ENCODE peak calls at places on chromosomes 7 and 10, in ten cellular contexts. One of them, this sample, is unnamed.

GRCh38 chr10:101588879-101589278 is 758 bp downstream of the DPCD start:
- DNase-seq in H1: no peak
- DNase-seq in GM23338: no peak
- DNase-seq in PC-9: peak
- DNase-seq in fibroblast of lung: peak
- DNase-seq in HCT116: peak
- DNase-seq in keratinocyte: no peak
- DNase-seq in K562: peak
- DNase-seq in mammary epithelial cell: peak
- DNase-seq in PC-3: no peak
- DNase-seq in this sample: peak

GRCh38 chr7:1864126-1864940 is 194.3 kb downstream of the ELFN1 start:
- DNase-seq in H1: no peak
- DNase-seq in GM23338: no peak
- DNase-seq in PC-9: no peak
- DNase-seq in fibroblast of lung: no peak
- DNase-seq in HCT116: no peak
- DNase-seq in keratinocyte: no peak
- DNase-seq in K562: no peak
- DNase-seq in mammary epithelial cell: no peak
- DNase-seq in PC-3: no peak
- DNase-seq in this sample: no peak

GRCh38 chr10:63549810-63550209 is 28.6 kb downstream of the REEP3 start:
- DNase-seq in H1: no peak
- DNase-seq in GM23338: no peak
- DNase-seq in PC-9: no peak
- DNase-seq in fibroblast of lung: no peak
- DNase-seq in HCT116: no peak
- DNase-seq in keratinocyte: no peak
- DNase-seq in K562: no peak
- DNase-seq in mammary epithelial cell: no peak
- DNase-seq in PC-3: no peak
- DNase-seq in this sample: no peak

GRCh38 chr7:44072364-44073231 is 7.2 kb upstream of the PGAM2 start:
- DNase-seq in H1: peak
- DNase-seq in GM23338: peak
- DNase-seq in PC-9: peak
- DNase-seq in fibroblast of lung: peak
- DNase-seq in HCT116: peak
- DNase-seq in keratinocyte: peak
- DNase-seq in K562: peak
- DNase-seq in mammary epithelial cell: peak
- DNase-seq in PC-3: peak
- DNase-seq in this sample: peak

GRCh38 chr10:130873636-130874035 is 437.9 kb downstream of the TCERG1L start:
- DNase-seq in H1: no peak
- DNase-seq in GM23338: no peak
- DNase-seq in PC-9: no peak
- DNase-seq in fibroblast of lung: no peak
- DNase-seq in HCT116: no peak
- DNase-seq in keratinocyte: no peak
- DNase-seq in K562: no peak
- DNase-seq in mammary epithelial cell: no peak
- DNase-seq in PC-3: no peak
- DNase-seq in this sample: no peak

GRCh38 chr10:86341361-86341811 is 25.2 kb downstream of the GRID1 start:
- DNase-seq in H1: no peak
- DNase-seq in GM23338: peak
- DNase-seq in PC-9: no peak
- DNase-seq in fibroblast of lung: no peak
- DNase-seq in HCT116: no peak
- DNase-seq in keratinocyte: no peak
- DNase-seq in K562: no peak
- DNase-seq in mammary epithelial cell: peak
- DNase-seq in PC-3: no peak
- DNase-seq in this sample: no peak

GRCh38 chr10:70918851-70919530 is 30.6 kb upstream of the PCBD1 start:
- DNase-seq in H1: no peak
- DNase-seq in GM23338: no peak
- DNase-seq in PC-9: no peak
- DNase-seq in fibroblast of lung: no peak
- DNase-seq in HCT116: no peak
- DNase-seq in keratinocyte: no peak
- DNase-seq in K562: peak
- DNase-seq in mammary epithelial cell: no peak
- DNase-seq in PC-3: no peak
- DNase-seq in this sample: no peak

GRCh38 chr7:157627646-157628045 is 290.8 kb downstream of the DNAJB6 start:
- DNase-seq in H1: no peak
- DNase-seq in GM23338: no peak
- DNase-seq in PC-9: no peak
- DNase-seq in fibroblast of lung: no peak
- DNase-seq in HCT116: no peak
- DNase-seq in keratinocyte: no peak
- DNase-seq in K562: no peak
- DNase-seq in mammary epithelial cell: no peak
- DNase-seq in PC-3: no peak
- DNase-seq in this sample: peak

GRCh38 chr10:3852147-3852904 is 67.3 kb upstream of the KLF6 start:
- DNase-seq in H1: no peak
- DNase-seq in GM23338: peak
- DNase-seq in PC-9: peak
- DNase-seq in fibroblast of lung: peak
- DNase-seq in HCT116: peak
- DNase-seq in keratinocyte: peak
- DNase-seq in K562: peak
- DNase-seq in mammary epithelial cell: peak
- DNase-seq in PC-3: peak
- DNase-seq in this sample: peak

GRCh38 chr7:99551329-99551728 is 585 bp downstream of the FAM200A start:
- DNase-seq in H1: no peak
- DNase-seq in GM23338: peak
- DNase-seq in PC-9: no peak
- DNase-seq in fibroblast of lung: no peak
- DNase-seq in HCT116: no peak
- DNase-seq in keratinocyte: no peak
- DNase-seq in K562: no peak
- DNase-seq in mammary epithelial cell: no peak
- DNase-seq in PC-3: no peak
- DNase-seq in this sample: no peak

GRCh38 chr7:42832672-42833071 is 79.2 kb downstream of the C7orf25 start:
- DNase-seq in H1: no peak
- DNase-seq in GM23338: no peak
- DNase-seq in PC-9: no peak
- DNase-seq in fibroblast of lung: no peak
- DNase-seq in HCT116: no peak
- DNase-seq in keratinocyte: no peak
- DNase-seq in K562: no peak
- DNase-seq in mammary epithelial cell: no peak
- DNase-seq in PC-3: peak
- DNase-seq in this sample: no peak

GRCh38 chr7:332646-333398 is 42.9 kb downstream of the FOXL3 start:
- DNase-seq in H1: peak
- DNase-seq in GM23338: peak
- DNase-seq in PC-9: no peak
- DNase-seq in fibroblast of lung: peak
- DNase-seq in HCT116: peak
- DNase-seq in keratinocyte: no peak
- DNase-seq in K562: peak
- DNase-seq in mammary epithelial cell: peak
- DNase-seq in PC-3: peak
- DNase-seq in this sample: no peak

GRCh38 chr7:101195884-101196283 is 5.0 kb downstream of the MOGAT3 start:
- DNase-seq in H1: no peak
- DNase-seq in GM23338: no peak
- DNase-seq in PC-9: no peak
- DNase-seq in fibroblast of lung: no peak
- DNase-seq in HCT116: no peak
- DNase-seq in keratinocyte: no peak
- DNase-seq in K562: no peak
- DNase-seq in mammary epithelial cell: no peak
- DNase-seq in PC-3: no peak
- DNase-seq in this sample: no peak

GRCh38 chr7:70037171-70037933 is 439.1 kb downstream of the AUTS2 start:
- DNase-seq in H1: no peak
- DNase-seq in GM23338: no peak
- DNase-seq in PC-9: no peak
- DNase-seq in fibroblast of lung: peak
- DNase-seq in HCT116: no peak
- DNase-seq in keratinocyte: no peak
- DNase-seq in K562: no peak
- DNase-seq in mammary epithelial cell: no peak
- DNase-seq in PC-3: no peak
- DNase-seq in this sample: no peak

DNA sequence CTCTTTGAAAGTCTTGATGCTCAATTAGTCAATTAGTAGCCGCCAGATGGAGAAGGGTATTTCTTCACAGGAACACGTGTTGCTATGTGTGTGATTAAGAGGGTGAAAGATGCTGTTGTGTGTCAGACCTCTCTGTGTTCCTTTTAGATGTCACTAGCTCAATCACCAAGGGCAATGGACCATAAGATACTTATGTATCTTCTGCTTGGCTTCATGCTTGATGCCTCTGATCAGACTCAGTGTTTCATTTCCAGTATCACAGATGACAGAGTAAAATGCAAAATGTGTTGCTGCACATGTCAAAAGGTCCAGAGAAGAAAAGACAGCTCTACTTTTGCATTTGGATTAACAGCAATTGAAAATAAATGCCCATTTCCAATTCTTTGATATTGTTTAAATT is 865.9 kb downstream of the CNTNAP2 start:
- DNase-seq in H1: no peak
- DNase-seq in GM23338: no peak
- DNase-seq in PC-9: no peak
- DNase-seq in fibroblast of lung: no peak
- DNase-seq in HCT116: no peak
- DNase-seq in keratinocyte: no peak
- DNase-seq in K562: no peak
- DNase-seq in mammary epithelial cell: no peak
- DNase-seq in PC-3: no peak
- DNase-seq in this sample: no peak
- H2AFZ ChIP-seq in H1: no peak
- H2AFZ ChIP-seq in GM23338: no peak
- H2AFZ ChIP-seq in PC-9: no peak
- H2AFZ ChIP-seq in fibroblast of lung: no peak
- H2AFZ ChIP-seq in HCT116: no peak
- H2AFZ ChIP-seq in keratinocyte: no peak
- H2AFZ ChIP-seq in K562: no peak
- H2AFZ ChIP-seq in mammary epithelial cell: no peak
- H2AFZ ChIP-seq in PC-3: no peak
- H2AFZ ChIP-seq in this sample: no peak

GRCh38 chr10:117216611-117217195 is 19.4 kb downstream of the KCNK18 start:
- DNase-seq in H1: peak
- DNase-seq in GM23338: peak
- DNase-seq in PC-9: no peak
- DNase-seq in fibroblast of lung: peak
- DNase-seq in HCT116: peak
- DNase-seq in keratinocyte: no peak
- DNase-seq in K562: peak
- DNase-seq in mammary epithelial cell: peak
- DNase-seq in PC-3: peak
- DNase-seq in this sample: peak
- H3K4me3 ChIP-seq in H1: peak
- H3K4me3 ChIP-seq in GM23338: peak
- H3K4me3 ChIP-seq in PC-9: peak
- H3K4me3 ChIP-seq in fibroblast of lung: peak
- H3K4me3 ChIP-seq in HCT116: peak
- H3K4me3 ChIP-seq in keratinocyte: peak
- H3K4me3 ChIP-seq in K562: peak
- H3K4me3 ChIP-seq in mammary epithelial cell: peak
- H3K4me3 ChIP-seq in PC-3: peak
- H3K4me3 ChIP-seq in this sample: peak

GRCh38 chr7:27247452-27248426 is 5.1 kb downstream of the EVX1 start:
- DNase-seq in H1: no peak
- DNase-seq in GM23338: no peak
- DNase-seq in PC-9: no peak
- DNase-seq in fibroblast of lung: no peak
- DNase-seq in HCT116: no peak
- DNase-seq in keratinocyte: no peak
- DNase-seq in K562: no peak
- DNase-seq in mammary epithelial cell: no peak
- DNase-seq in PC-3: no peak
- DNase-seq in this sample: no peak

GRCh38 chr7:27245798-27246691 is 3.4 kb downstream of the EVX1 start:
- DNase-seq in H1: peak
- DNase-seq in GM23338: peak
- DNase-seq in PC-9: no peak
- DNase-seq in fibroblast of lung: no peak
- DNase-seq in HCT116: no peak
- DNase-seq in keratinocyte: no peak
- DNase-seq in K562: no peak
- DNase-seq in mammary epithelial cell: peak
- DNase-seq in PC-3: no peak
- DNase-seq in this sample: no peak

GRCh38 chr7:27248427-27248806 is 5.8 kb downstream of the EVX1 start:
- DNase-seq in H1: no peak
- DNase-seq in GM23338: no peak
- DNase-seq in PC-9: no peak
- DNase-seq in fibroblast of lung: no peak
- DNase-seq in HCT116: no peak
- DNase-seq in keratinocyte: no peak
- DNase-seq in K562: no peak
- DNase-seq in mammary epithelial cell: no peak
- DNase-seq in PC-3: no peak
- DNase-seq in this sample: no peak

GRCh38 chr7:27245124-27245797 is 2.7 kb downstream of the EVX1 start:
- DNase-seq in H1: peak
- DNase-seq in GM23338: peak
- DNase-seq in PC-9: no peak
- DNase-seq in fibroblast of lung: no peak
- DNase-seq in HCT116: no peak
- DNase-seq in keratinocyte: no peak
- DNase-seq in K562: no peak
- DNase-seq in mammary epithelial cell: no peak
- DNase-seq in PC-3: no peak
- DNase-seq in this sample: no peak

GRCh38 chr7:27247000-27247399 is 4.4 kb downstream of the EVX1 start:
- DNase-seq in H1: no peak
- DNase-seq in GM23338: peak
- DNase-seq in PC-9: no peak
- DNase-seq in fibroblast of lung: no peak
- DNase-seq in HCT116: no peak
- DNase-seq in keratinocyte: no peak
- DNase-seq in K562: no peak
- DNase-seq in mammary epithelial cell: no peak
- DNase-seq in PC-3: no peak
- DNase-seq in this sample: no peak
- TF ChIP-seq EZH2 in H1: no peak
- TF ChIP-seq EZH2 in GM23338: peak
- TF ChIP-seq EZH2 in PC-9: no peak
- TF ChIP-seq EZH2 in fibroblast of lung: no peak
- TF ChIP-seq EZH2 in HCT116: no peak
- TF ChIP-seq EZH2 in keratinocyte: peak
- TF ChIP-seq EZH2 in K562: no peak
- TF ChIP-seq EZH2 in mammary epithelial cell: no peak
- TF ChIP-seq EZH2 in PC-3: no peak
- TF ChIP-seq EZH2 in this sample: no peak

DNA sequence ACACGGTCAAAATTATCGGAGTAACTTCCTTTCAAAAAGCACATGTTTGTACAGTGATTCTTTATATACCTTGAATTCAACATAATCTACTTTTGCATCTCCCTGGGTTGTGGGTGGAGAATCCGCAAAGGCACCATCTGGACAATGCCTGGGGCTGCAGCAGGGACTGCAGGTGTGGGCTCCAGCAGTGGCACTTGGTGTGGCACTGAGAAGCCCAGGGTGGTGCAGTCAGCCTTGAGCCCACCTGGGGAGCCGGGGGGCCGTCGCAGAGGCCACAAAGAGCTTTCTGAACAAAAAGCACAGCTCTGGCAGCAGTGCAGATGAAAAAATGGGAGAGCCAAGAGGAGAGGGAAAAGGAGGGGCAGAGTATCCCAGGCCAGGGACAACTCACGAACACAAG is 22.2 kb downstream of the PARD3 start:
- DNase-seq in H1: no peak
- DNase-seq in GM23338: no peak
- DNase-seq in PC-9: no peak
- DNase-seq in fibroblast of lung: no peak
- DNase-seq in HCT116: no peak
- DNase-seq in keratinocyte: no peak
- DNase-seq in K562: no peak
- DNase-seq in mammary epithelial cell: no peak
- DNase-seq in PC-3: no peak
- DNase-seq in this sample: no peak
- H2AFZ ChIP-seq in H1: no peak
- H2AFZ ChIP-seq in GM23338: no peak
- H2AFZ ChIP-seq in PC-9: no peak
- H2AFZ ChIP-seq in fibroblast of lung: no peak
- H2AFZ ChIP-seq in HCT116: no peak
- H2AFZ ChIP-seq in keratinocyte: no peak
- H2AFZ ChIP-seq in K562: no peak
- H2AFZ ChIP-seq in mammary epithelial cell: no peak
- H2AFZ ChIP-seq in PC-3: no peak
- H2AFZ ChIP-seq in this sample: no peak

This sample was measured in astrocyte.